ENCODE peak calls at places on chromosomes 16 and 17, in ten cellular contexts. W is DND-41, Z is stomach, G is GM23248, U is ovary, P is tibial artery, L is adrenal gland, M is right lobe of liver, I is fibroblast of lung, T is tibial nerve. D is an unnamed sample.

GRCh38 chr17:81200695-81201580 is 21.8 kb downstream of the CEP131 start:
- DNase-seq in W (peak; percentile 42), Z (peak; percentile 79), G (peak; percentile 79), U (no peak), P (no peak), L (peak; percentile 55), M (no peak), I (peak; percentile 68), T (peak; percentile 83), D (peak; percentile 78)

GRCh38 chr16:58105619-58106018 is 23.6 kb downstream of the CFAP20 start:
- DNase-seq in W (no peak), Z (no peak), G (peak; percentile 9), U (no peak), P (no peak), L (no peak), M (no peak), I (no peak), T (no peak), D (no peak)

GRCh38 chr16:76639685-76640289 is 362.6 kb downstream of the CNTNAP4 start:
- DNase-seq in W (peak; percentile 5), Z (no peak), G (peak; percentile 2), U (no peak), P (no peak), L (no peak), M (peak; percentile 62), I (peak; percentile 81), T (no peak), D (peak; percentile 6)

GRCh38 chr17:40980594-40980993 is 3.5 kb downstream of the KRT40 start:
- DNase-seq in W (no peak), Z (no peak), G (no peak), U (no peak), P (no peak), L (no peak), M (no peak), I (no peak), T (no peak), D (no peak)

GRCh38 chr17:81701288-81702071 is 1.7 kb upstream of the MRPL12 start:
- DNase-seq in W (no peak), Z (no peak), G (peak; percentile 56), U (no peak), P (no peak), L (no peak), M (no peak), I (no peak), T (no peak), D (peak; percentile 33)

GRCh38 chr16:79286646-79287423 is 313.7 kb downstream of the MAF start:
- DNase-seq in W (peak; percentile 90), Z (peak; percentile 49), G (no peak), U (peak; percentile 75), P (peak; percentile 72), L (peak; percentile 19), M (peak; percentile 53), I (no peak), T (peak; percentile 15), D (peak; percentile 61)

GRCh38 chr17:2691069-2691871 is 20.3 kb downstream of the CLUH start:
- DNase-seq in W (no peak), Z (no peak), G (no peak), U (no peak), P (peak; percentile 61), L (no peak), M (peak; percentile 42), I (no peak), T (no peak), D (no peak)

GRCh38 chr17:75125984-75126383 is 5.6 kb downstream of the NT5C start:
- DNase-seq in W (no peak), Z (no peak), G (no peak), U (no peak), P (no peak), L (no peak), M (no peak), I (no peak), T (no peak), D (no peak)

GRCh38 chr17:8593830-8594229 is 36.7 kb downstream of the MYH10 start:
- DNase-seq in W (no peak), Z (no peak), G (no peak), U (no peak), P (no peak), L (no peak), M (no peak), I (no peak), T (no peak), D (no peak)

GRCh38 chr17:8593276-8593675 is 37.2 kb downstream of the MYH10 start:
- DNase-seq in W (no peak), Z (no peak), G (no peak), U (no peak), P (no peak), L (no peak), M (no peak), I (no peak), T (no peak), D (no peak)

GRCh38 chr17:8602679-8603078 is 27.8 kb downstream of the MYH10 start:
- DNase-seq in W (no peak), Z (no peak), G (no peak), U (no peak), P (no peak), L (no peak), M (no peak), I (no peak), T (no peak), D (no peak)

GRCh38 chr17:8599351-8600011 is 31.0 kb downstream of the MYH10 start:
- DNase-seq in W (no peak), Z (no peak), G (no peak), U (no peak), P (no peak), L (no peak), M (no peak), I (no peak), T (no peak), D (no peak)

DNA sequence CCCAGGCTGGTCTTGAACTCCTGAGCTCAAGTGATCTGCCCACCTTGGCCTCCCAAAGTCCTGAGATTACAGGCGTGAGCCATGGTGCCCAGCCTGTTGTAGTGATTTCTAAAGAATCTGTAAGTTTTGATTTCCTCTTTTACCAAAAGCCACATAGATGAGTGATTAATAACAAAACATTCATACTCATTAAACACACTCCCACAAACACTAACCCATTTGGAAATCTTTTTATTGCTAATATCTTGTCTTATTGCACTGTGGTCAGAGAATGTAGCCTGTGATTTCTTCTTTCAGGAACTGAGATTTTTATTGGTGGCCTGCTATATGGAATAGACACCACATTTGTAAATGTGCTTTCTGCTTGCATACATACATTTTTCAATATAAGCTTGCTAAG is 31.6 kb downstream of the MYH10 start:
- DNase-seq in W (no peak), Z (no peak), G (peak; percentile 9), U (no peak), P (no peak), L (no peak), M (no peak), I (no peak), T (no peak), D (no peak)
- H3K27ac ChIP-seq in W (no peak overlapping the region), Z (no peak overlapping the region), G (no peak overlapping the region), U (no peak overlapping the region), P (peak overlapping the region; percentile 23), L (no peak overlapping the region), M (no peak overlapping the region), I (no peak overlapping the region), T (no peak overlapping the region), D (no peak overlapping the region)

GRCh38 chr17:21548236-21548635 is 144.1 kb upstream of the KCNJ18 start:
- DNase-seq in W (no peak), Z (no peak), G (peak; percentile 23), U (no peak), P (no peak), L (no peak), M (no peak), I (no peak), T (no peak), D (no peak)

GRCh38 chr17:21545051-21545450 is 147.3 kb upstream of the KCNJ18 start:
- DNase-seq in W (no peak), Z (no peak), G (no peak), U (no peak), P (no peak), L (no peak), M (no peak), I (no peak), T (no peak), D (no peak)

GRCh38 chr17:21551081-21551881 is 141.0 kb upstream of the KCNJ18 start:
- DNase-seq in W (peak; percentile 69), Z (peak; percentile 85), G (peak; percentile 95), U (peak; percentile 89), P (peak; percentile 91), L (peak; percentile 83), M (peak; percentile 86), I (peak; percentile 88), T (peak; percentile 74), D (peak; percentile 71)

DNA sequence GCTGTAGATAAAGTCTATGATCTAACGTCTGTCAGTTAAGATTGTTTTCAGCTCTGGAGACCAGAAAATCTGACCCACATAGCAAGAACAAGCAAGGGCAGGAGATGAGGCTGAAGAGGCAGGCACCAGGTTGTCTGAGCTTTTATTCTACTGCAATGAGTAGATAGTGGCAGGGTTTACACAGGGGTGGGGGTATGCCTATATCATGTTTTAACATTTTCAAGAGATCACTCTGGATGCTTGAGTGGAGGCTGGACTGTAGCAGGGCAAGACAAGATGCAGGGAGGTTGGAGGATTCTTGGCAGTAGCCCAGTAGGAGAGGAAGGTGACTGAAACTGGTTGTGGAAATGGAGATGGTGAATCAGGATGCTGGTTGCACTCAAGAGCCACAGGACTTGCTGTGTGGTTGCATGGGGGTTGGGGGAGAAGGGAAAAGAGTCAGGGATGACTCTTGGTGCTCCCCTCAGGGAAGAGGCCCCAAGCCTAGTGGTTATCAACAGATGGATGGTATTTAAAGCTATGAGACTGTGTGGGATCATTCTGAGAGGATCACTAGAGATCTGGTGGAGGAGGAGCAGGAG is 143.1 kb upstream of the KCNJ18 start:
- DNase-seq in W (no peak), Z (no peak), G (peak; percentile 78), U (no peak), P (no peak), L (no peak), M (no peak), I (peak; percentile 51), T (no peak), D (no peak)
- H3K4me3 ChIP-seq in W (no peak overlapping the region), Z (no peak overlapping the region), G (peak overlapping the region; percentile 76), U (no peak overlapping the region), P (no peak overlapping the region), L (no peak overlapping the region), M (no peak overlapping the region), I (peak overlapping the region; percentile 0), T (no peak overlapping the region), D (no peak overlapping the region)

DNA sequence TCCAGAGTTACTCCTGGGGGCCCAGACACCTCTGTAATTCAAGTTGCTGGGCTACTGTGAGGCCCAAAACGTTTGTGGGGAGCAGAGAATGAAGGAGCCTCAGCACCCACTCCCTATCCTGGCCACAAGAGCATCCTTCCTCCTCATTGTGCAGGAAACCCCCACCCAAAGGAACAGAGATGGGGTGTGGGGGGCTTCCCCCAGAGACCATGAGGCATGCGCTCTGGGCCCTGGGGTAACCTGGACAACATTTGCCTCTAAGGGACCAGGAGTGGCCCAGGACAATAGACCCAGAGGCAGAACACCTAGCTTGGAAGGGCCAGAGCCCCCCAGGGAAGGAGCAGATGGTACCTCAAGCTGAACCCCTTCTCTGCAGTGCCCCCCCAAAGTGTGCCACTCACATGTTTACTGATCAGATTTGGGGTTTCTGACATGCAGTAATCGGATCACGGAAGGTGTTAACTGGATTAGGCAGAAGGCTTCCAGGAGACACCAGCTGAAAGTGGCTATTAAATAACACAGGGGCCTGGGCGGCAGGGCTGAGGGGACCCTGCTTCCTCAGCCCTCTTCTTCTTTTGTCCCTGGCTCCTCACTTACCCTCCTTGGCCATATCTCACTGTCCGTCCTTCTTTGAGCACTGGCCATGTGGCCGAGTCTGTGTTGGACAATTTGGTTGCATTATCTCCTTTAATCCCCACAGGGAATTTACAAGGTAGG is 50.8 kb downstream of the SDK2 start:
- DNase-seq in W (no peak), Z (no peak), G (no peak), U (no peak), P (no peak), L (no peak), M (no peak), I (no peak), T (no peak), D (no peak)
- H3K4me1 ChIP-seq in W (peaks cover 81% of the 10 kb centered on the region), Z (no peaks in the 10 kb centered on the region), G (no peaks in the 10 kb centered on the region), U (peaks cover 8% of the 10 kb centered on the region), P (no peaks in the 10 kb centered on the region), L (no peaks in the 10 kb centered on the region), M (no peaks in the 10 kb centered on the region), I (no peaks in the 10 kb centered on the region), T (no peaks in the 10 kb centered on the region), D (no peaks in the 10 kb centered on the region)

DNA sequence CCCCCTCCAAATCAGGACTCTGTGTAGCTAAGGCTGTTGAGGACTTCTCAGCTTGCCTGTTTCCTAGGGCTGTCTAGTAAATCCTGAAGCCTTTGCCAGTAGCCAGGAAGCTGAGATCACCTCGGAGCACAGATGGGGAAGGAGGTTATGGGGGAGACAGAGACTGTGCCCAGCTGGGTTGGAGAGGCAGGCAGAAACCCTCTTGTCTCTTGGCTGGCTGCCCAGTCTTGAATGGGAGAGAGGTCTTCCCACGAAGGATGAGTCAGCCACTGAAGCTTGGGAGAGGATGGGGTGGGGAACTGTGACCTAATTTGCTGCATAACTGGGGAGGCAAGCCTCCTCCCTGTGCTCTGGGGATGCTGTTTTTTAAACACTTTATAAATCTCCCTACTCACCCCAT is 69.8 kb downstream of the SHISA9 start:
- DNase-seq in W (peak; percentile 33), Z (peak; percentile 26), G (no peak), U (no peak), P (no peak), L (peak; percentile 25), M (no peak), I (no peak), T (no peak), D (no peak)
- H3K27ac ChIP-seq in W (no peak overlapping the region), Z (no peak overlapping the region), G (no peak overlapping the region), U (no peak overlapping the region), P (no peak overlapping the region), L (no peak overlapping the region), M (no peak overlapping the region), I (no peak overlapping the region), T (no peak overlapping the region), D (no peak overlapping the region)

D was measured in small intestine.